ENCODE peak calls at places on chromosomes 1 and 21, in five cellular contexts. T, W, I, A and O are unnamed samples.

GRCh38 chr1:201551877-201552731 is 13.2 kb downstream of the NAV1 start:
- DNase-seq in T (peak), W (no peak), I (no peak), A (no peak), O (no peak)

GRCh38 chr1:96488777-96489176 is 232.8 kb upstream of the PTBP2 start:
- DNase-seq in T (no peak), W (no peak), I (no peak), A (no peak), O (no peak)

GRCh38 chr1:84774674-84775548 is 84.7 kb upstream of the SSX2IP start:
- DNase-seq in T (no peak), W (peak), I (no peak), A (no peak), O (no peak)

GRCh38 chr1:176847052-176847451 is 317.5 kb downstream of the ASTN1 start:
- DNase-seq in T (peak), W (no peak), I (no peak), A (no peak), O (peak)

GRCh38 chr1:23756676-23757075 is 13.4 kb downstream of the ELOA start:
- DNase-seq in T (peak), W (no peak), I (peak), A (no peak), O (no peak)

GRCh38 chr21:33836408-33836807 is 79.2 kb downstream of the ATP5PO start:
- DNase-seq in T (no peak), W (no peak), I (no peak), A (peak), O (no peak)

GRCh38 chr1:109806733-109807397 is 43.1 kb upstream of the EPS8L3 start:
- DNase-seq in T (peak), W (no peak), I (peak), A (no peak), O (no peak)

GRCh38 chr21:30463713-30464112 is 16.5 kb downstream of the KRTAP19-1 start:
- DNase-seq in T (peak), W (no peak), I (no peak), A (no peak), O (no peak)

GRCh38 chr1:203534526-203534925 is 40.6 kb downstream of the OPTC start:
- DNase-seq in T (peak), W (no peak), I (peak), A (peak), O (no peak)

GRCh38 chr1:29195875-29196274 is 14.2 kb upstream of the SRSF4 start:
- DNase-seq in T (no peak), W (no peak), I (no peak), A (no peak), O (no peak)

GRCh38 chr1:75908717-75909152 is 23.5 kb downstream of the ASB17 start:
- DNase-seq in T (peak), W (peak), I (peak), A (no peak), O (no peak)

GRCh38 chr1:4058122-4058521 is 158.1 kb upstream of the C1orf174 start:
- DNase-seq in T (no peak), W (no peak), I (no peak), A (no peak), O (no peak)

GRCh38 chr1:41474490-41475271 is 9.8 kb downstream of the EDN2 start:
- DNase-seq in T (no peak), W (peak), I (peak), A (peak), O (no peak)

GRCh38 chr1:213892471-213892870 is 95.3 kb upstream of the PROX1 start:
- DNase-seq in T (no peak), W (no peak), I (no peak), A (no peak), O (no peak)

GRCh38 chr1:10007161-10007560 is 10.1 kb downstream of the RBP7 start:
- DNase-seq in T (no peak), W (no peak), I (peak), A (no peak), O (no peak)

GRCh38 chr1:196450143-196450911 is 157.9 kb downstream of the KCNT2 start:
- DNase-seq in T (no peak), W (no peak), I (peak), A (no peak), O (no peak)

GRCh38 chr1:1072849-1073742 is 1.0 kb downstream of the RNF223 start:
- DNase-seq in T (no peak), W (peak), I (no peak), A (no peak), O (peak)

GRCh38 chr1:114979278-114979891 is 50.2 kb upstream of the TSHB start:
- DNase-seq in T (peak), W (peak), I (peak), A (peak), O (peak)

GRCh38 chr1:111030590-111030989 is 66.9 kb upstream of the LRIF1 start:
- DNase-seq in T (peak), W (peak), I (peak), A (peak), O (peak)

GRCh38 chr1:22142315-22143064 is 407 bp downstream of the WNT4 start:
- DNase-seq in T (no peak), W (peak), I (peak), A (no peak), O (no peak)

GRCh38 chr1:157134442-157134841 is 3.8 kb downstream of the ETV3 start:
- DNase-seq in T (no peak), W (no peak), I (no peak), A (no peak), O (no peak)

GRCh38 chr1:244603498-244603897 is 49.4 kb upstream of the DESI2 start:
- DNase-seq in T (peak), W (no peak), I (peak), A (no peak), O (no peak)

DNA sequence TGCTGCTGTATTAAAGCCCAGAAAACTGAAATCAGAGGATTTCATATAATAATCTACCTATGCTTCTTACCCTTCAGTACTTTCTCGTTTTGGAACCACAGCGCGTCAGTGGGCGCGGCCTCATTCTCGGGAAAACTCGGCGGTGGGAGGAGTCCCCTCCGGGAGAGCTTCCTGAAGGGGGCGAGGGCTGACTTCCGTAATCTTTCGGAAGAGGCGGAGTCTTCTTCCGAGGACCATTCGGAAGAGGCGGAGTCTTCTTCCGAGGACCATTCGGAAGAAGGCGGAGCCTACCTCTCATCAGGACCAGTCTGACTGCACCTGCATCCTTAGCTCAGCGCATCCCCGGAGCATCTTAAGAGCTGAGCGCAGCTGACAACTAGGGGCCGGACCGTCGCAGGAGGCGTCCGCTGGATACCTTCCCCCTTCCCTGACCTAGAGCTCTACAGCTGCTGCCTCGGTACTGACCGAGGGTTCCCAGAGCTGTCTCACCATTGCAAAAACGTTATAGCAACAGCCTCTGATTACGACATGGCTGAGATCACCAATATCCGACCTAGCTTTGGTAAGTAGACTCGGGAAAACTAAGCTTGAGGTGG is at the start of gene SYT11:
- DNase-seq in T (peak), W (peak), I (peak), A (peak), O (peak)
- TF ChIP-seq CTCF in T (no peak), W (no peak), I (no peak), A (no peak), O (no peak)

DNA sequence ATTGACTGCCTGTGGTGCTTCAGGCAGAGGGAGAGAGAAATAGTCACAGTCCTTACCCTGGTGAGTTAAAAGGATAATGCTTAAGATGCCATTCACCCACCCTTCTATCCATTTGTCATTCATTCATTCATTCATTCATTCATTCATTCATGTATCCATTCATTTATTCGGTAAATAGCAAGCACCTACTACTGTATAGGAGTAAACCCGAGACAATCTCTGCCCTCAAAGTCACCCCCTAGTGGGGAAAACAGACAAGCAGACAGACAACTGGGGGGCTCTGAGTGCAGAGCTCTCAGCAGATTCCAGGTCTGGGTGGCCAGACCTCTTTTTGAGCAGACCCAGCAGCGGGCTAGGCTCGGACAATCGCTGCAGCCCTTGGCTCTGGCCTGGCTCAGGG is 14.1 kb upstream of the ACTL8 start:
- DNase-seq in T (no peak), W (no peak), I (no peak), A (no peak), O (no peak)
- TF ChIP-seq CTCF in T (no peak), W (no peak), I (no peak), A (no peak), O (no peak)

GRCh38 chr1:25068316-25068715 is 138.2 kb upstream of the RUNX3 start:
- DNase-seq in T (no peak), W (peak), I (no peak), A (no peak), O (no peak)

GRCh38 chr1:25067852-25068251 is 137.8 kb upstream of the RUNX3 start:
- DNase-seq in T (no peak), W (no peak), I (no peak), A (no peak), O (no peak)

GRCh38 chr1:25066253-25066652 is 136.2 kb upstream of the RUNX3 start:
- DNase-seq in T (no peak), W (peak), I (peak), A (no peak), O (no peak)

GRCh38 chr1:25066731-25067520 is 136.8 kb upstream of the RUNX3 start:
- DNase-seq in T (no peak), W (peak), I (no peak), A (no peak), O (no peak)

DNA sequence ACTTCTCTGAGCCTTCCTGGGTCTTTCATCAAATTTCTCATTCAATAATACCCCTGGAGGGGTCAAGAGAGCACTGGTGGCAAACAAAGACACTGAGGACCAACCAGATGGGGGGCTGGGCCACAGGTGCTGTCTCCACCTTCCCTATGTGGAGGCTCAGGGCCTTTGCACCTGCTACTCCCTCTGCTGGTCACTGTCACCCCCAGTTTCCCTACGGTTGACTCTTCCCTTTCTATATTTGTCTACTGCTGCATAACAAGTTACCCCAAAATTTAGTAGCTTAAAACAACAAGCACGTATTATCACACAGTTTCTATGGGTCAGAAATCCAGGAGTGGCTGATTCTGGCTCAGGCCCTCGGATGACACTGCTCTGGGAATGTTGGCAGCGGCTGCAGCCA is 138.8 kb upstream of the RUNX3 start:
- DNase-seq in T (no peak), W (no peak), I (no peak), A (no peak), O (no peak)
- TF ChIP-seq CTCF in T (peak), W (no peak), I (no peak), A (no peak), O (no peak)

GRCh38 chr1:40182956-40183710 is 21.9 kb downstream of the RLF start:
- DNase-seq in T (peak), W (no peak), I (peak), A (no peak), O (no peak)
- TF ChIP-seq CTCF in T (peak), W (no peak), I (peak), A (no peak), O (no peak)

GRCh38 chr1:90475623-90476022 is 241.5 kb downstream of the BARHL2 start:
- DNase-seq in T (no peak), W (no peak), I (no peak), A (no peak), O (no peak)
- TF ChIP-seq CTCF in T (no peak), W (no peak), I (peak), A (no peak), O (no peak)